ENCODE peak calls at places on chromosomes 11 and 22, in four cellular contexts. One of them, this sample, is unnamed.
A peak's percentile ranks its signal among the peaks of the same experiment; 100 is the strongest.

GRCh38 chr11:69312418-69313399 is 18.8 kb downstream of the MYEOV start:
- DNase-seq in sigmoid colon: peak; percentile 62
- DNase-seq in stomach: no peak
- DNase-seq in SK-N-SH: no peak
- DNase-seq in this sample: no peak

GRCh38 chr22:41966607-41967240 is 2.5 kb upstream of the SEPTIN3 start:
- DNase-seq in sigmoid colon: no peak
- DNase-seq in stomach: peak; percentile 38
- DNase-seq in SK-N-SH: peak; percentile 23
- DNase-seq in this sample: no peak

GRCh38 chr22:47178339-47178738 is 415.9 kb downstream of the TBC1D22A start:
- DNase-seq in sigmoid colon: no peak
- DNase-seq in stomach: no peak
- DNase-seq in SK-N-SH: no peak
- DNase-seq in this sample: no peak

GRCh38 chr11:82980292-82980691 is 78.8 kb downstream of the DDIAS start:
- DNase-seq in sigmoid colon: no peak
- DNase-seq in stomach: no peak
- DNase-seq in SK-N-SH: no peak
- DNase-seq in this sample: no peak

GRCh38 chr11:86793307-86793706 is 7.0 kb upstream of the PRSS23 start:
- DNase-seq in sigmoid colon: no peak
- DNase-seq in stomach: no peak
- DNase-seq in SK-N-SH: no peak
- DNase-seq in this sample: no peak

GRCh38 chr11:131674051-131674755 is 303.8 kb downstream of the NTM start:
- DNase-seq in sigmoid colon: peak; percentile 84
- DNase-seq in stomach: peak; percentile 71
- DNase-seq in SK-N-SH: peak; percentile 80
- DNase-seq in this sample: peak; percentile 94

GRCh38 chr22:28051787-28052356 is 132.8 kb upstream of the PITPNB start:
- DNase-seq in sigmoid colon: peak; percentile 84
- DNase-seq in stomach: peak; percentile 74
- DNase-seq in SK-N-SH: peak; percentile 44
- DNase-seq in this sample: no peak

GRCh38 chr11:117583063-117583801 is 213.8 kb downstream of the DSCAML1 start:
- DNase-seq in sigmoid colon: peak; percentile 53
- DNase-seq in stomach: no peak
- DNase-seq in SK-N-SH: peak; percentile 49
- DNase-seq in this sample: no peak

GRCh38 chr22:47162865-47163264 is 400.4 kb downstream of the TBC1D22A start:
- DNase-seq in sigmoid colon: peak; percentile 43
- DNase-seq in stomach: no peak
- DNase-seq in SK-N-SH: no peak
- DNase-seq in this sample: no peak

GRCh38 chr11:2570211-2570811 is 125.5 kb downstream of the KCNQ1 start:
- DNase-seq in sigmoid colon: peak; percentile 56
- DNase-seq in stomach: no peak
- DNase-seq in SK-N-SH: no peak
- DNase-seq in this sample: no peak

GRCh38 chr11:57345555-57346151 is 7.5 kb downstream of the P2RX3 start:
- DNase-seq in sigmoid colon: peak; percentile 80
- DNase-seq in stomach: peak; percentile 85
- DNase-seq in SK-N-SH: peak; percentile 86
- DNase-seq in this sample: no peak

GRCh38 chr22:39906207-39906606 is 5.3 kb downstream of the GRAP2 start:
- DNase-seq in sigmoid colon: no peak
- DNase-seq in stomach: no peak
- DNase-seq in SK-N-SH: no peak
- DNase-seq in this sample: no peak

GRCh38 chr11:75311858-75312288 is 39.6 kb downstream of the ARRB1 start:
- DNase-seq in sigmoid colon: peak; percentile 91
- DNase-seq in stomach: peak; percentile 67
- DNase-seq in SK-N-SH: peak; percentile 54
- DNase-seq in this sample: peak; percentile 96

GRCh38 chr11:31340903-31341572 is 28.5 kb downstream of the DCDC1 start:
- DNase-seq in sigmoid colon: no peak
- DNase-seq in stomach: no peak
- DNase-seq in SK-N-SH: peak; percentile 12
- DNase-seq in this sample: no peak

GRCh38 chr11:134341805-134342571 is 10.2 kb downstream of the GLB1L2 start:
- DNase-seq in sigmoid colon: peak; percentile 57
- DNase-seq in stomach: no peak
- DNase-seq in SK-N-SH: no peak
- DNase-seq in this sample: no peak

GRCh38 chr11:122365545-122366380 is 249.7 kb upstream of the BLID start:
- DNase-seq in sigmoid colon: no peak
- DNase-seq in stomach: no peak
- DNase-seq in SK-N-SH: peak; percentile 34
- DNase-seq in this sample: no peak

GRCh38 chr22:38728899-38729796 is 23.4 kb downstream of the GTPBP1 start:
- DNase-seq in sigmoid colon: no peak
- DNase-seq in stomach: no peak
- DNase-seq in SK-N-SH: no peak
- DNase-seq in this sample: no peak

GRCh38 chr22:50340157-50340879 is 2.8 kb upstream of the PPP6R2 start:
- DNase-seq in sigmoid colon: no peak
- DNase-seq in stomach: no peak
- DNase-seq in SK-N-SH: peak; percentile 39
- DNase-seq in this sample: no peak

GRCh38 chr11:12692238-12693074 is 18.2 kb downstream of the TEAD1 start:
- DNase-seq in sigmoid colon: peak; percentile 97
- DNase-seq in stomach: peak; percentile 93
- DNase-seq in SK-N-SH: peak; percentile 74
- DNase-seq in this sample: no peak

GRCh38 chr22:19080853-19081252 is 41.4 kb downstream of the DGCR2 start:
- DNase-seq in sigmoid colon: no peak
- DNase-seq in stomach: no peak
- DNase-seq in SK-N-SH: no peak
- DNase-seq in this sample: no peak
- TF ChIP-seq POLR2AphosphoS5 in sigmoid colon: no peak
- TF ChIP-seq POLR2AphosphoS5 in stomach: no peak
- TF ChIP-seq POLR2AphosphoS5 in SK-N-SH: no peak
- TF ChIP-seq POLR2AphosphoS5 in this sample: no peak

DNA sequence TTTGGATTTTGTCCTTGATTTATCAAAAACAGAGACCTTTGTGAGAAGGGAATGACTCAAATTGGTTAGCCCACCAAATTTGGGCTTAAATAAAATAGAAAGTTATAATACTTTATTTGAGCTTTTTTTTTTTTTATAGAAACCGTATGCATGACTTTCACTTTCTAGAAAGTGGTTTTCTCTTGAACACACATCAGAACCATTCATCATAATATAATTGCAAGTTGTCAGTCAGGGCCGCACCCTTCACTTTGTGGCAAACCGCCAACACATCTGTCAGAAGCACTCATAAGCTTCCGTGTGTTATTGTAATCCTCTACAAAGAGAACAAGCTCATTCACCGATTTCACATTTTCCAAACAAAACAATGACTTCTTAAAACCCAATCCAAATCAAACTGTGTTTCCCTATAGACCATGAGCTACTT is 76.1 kb downstream of the SOX6 start:
- DNase-seq in sigmoid colon: peak; percentile 51
- DNase-seq in stomach: peak; percentile 56
- DNase-seq in SK-N-SH: no peak
- DNase-seq in this sample: no peak
- TF ChIP-seq EP300 in sigmoid colon: no peak
- TF ChIP-seq EP300 in stomach: no peak
- TF ChIP-seq EP300 in SK-N-SH: no peak
- TF ChIP-seq EP300 in this sample: no peak

GRCh38 chr22:36355362-36355761 is 32.4 kb downstream of the MYH9 start:
- DNase-seq in sigmoid colon: no peak
- DNase-seq in stomach: no peak
- DNase-seq in SK-N-SH: no peak
- DNase-seq in this sample: no peak
- H3K4me3 ChIP-seq in sigmoid colon: no peak overlapping the region
- H3K4me3 ChIP-seq in stomach: no peak overlapping the region
- H3K4me3 ChIP-seq in SK-N-SH: no peak overlapping the region
- H3K4me3 ChIP-seq in this sample: peak overlapping the region; percentile 28

DNA sequence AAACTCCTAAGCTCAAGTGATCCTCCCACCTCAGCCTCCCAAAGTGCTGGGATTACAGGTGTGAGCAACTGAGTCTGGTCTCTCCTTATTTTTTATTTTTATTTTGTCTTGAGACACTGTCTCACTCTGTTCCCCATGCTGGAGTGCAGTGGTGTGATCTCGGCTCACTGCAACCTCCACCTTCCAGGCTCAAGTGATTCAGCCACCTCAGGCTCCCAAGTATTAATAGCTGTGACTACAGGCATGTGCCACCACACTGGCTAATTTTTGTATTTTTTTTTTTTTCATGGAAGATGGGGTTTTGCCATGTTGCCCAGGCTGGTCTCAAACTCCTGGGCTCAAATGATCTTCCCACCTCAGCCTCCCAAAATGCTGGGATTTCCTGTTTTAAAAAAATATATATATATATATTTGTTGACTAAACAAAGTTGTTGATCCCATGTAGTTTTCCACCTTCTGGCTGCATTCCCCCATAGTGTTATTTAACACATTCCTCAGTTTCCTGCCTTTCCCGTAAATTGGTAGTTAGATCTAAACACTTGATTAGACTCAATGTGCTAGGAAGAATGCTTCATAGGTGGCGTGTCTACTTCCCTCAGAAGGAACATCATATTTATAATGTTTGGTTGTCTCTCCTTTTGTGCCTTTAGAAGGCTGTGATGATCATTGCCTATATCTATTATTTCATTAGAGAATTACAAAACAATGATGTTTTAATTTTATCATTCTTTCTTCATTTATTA is 38.8 kb downstream of the LRRC32 start:
- DNase-seq in sigmoid colon: peak; percentile 18
- DNase-seq in stomach: no peak
- DNase-seq in SK-N-SH: no peak
- DNase-seq in this sample: no peak
- TF ChIP-seq POLR2AphosphoS5 in sigmoid colon: no peak
- TF ChIP-seq POLR2AphosphoS5 in stomach: no peak
- TF ChIP-seq POLR2AphosphoS5 in SK-N-SH: no peak
- TF ChIP-seq POLR2AphosphoS5 in this sample: no peak